ENCODE peak calls at places on chromosomes 3 and 15, in five cellular contexts. U is esophagus muscularis mucosa, Z is transverse colon, X is GM12878, C is sigmoid colon. F is an unnamed sample.

GRCh38 chr3:141452045-141452444 is 34.8 kb upstream of the RASA2 start:
- DNase-seq in U (no peak), Z (no peak), X (peak; percentile 80), C (no peak), F (peak; percentile 42)

GRCh38 chr15:86231864-86232801 is 152.5 kb downstream of the AGBL1 start:
- DNase-seq in U (no peak), Z (peak; percentile 17), X (no peak), C (no peak), F (peak; percentile 7)

GRCh38 chr15:65412556-65412955 is 10.2 kb downstream of the IGDCC4 start:
- DNase-seq in U (no peak), Z (no peak), X (no peak), C (no peak), F (no peak)

GRCh38 chr3:11346416-11346815 is 74.2 kb downstream of the ATG7 start:
- DNase-seq in U (no peak), Z (no peak), X (no peak), C (no peak), F (no peak)

GRCh38 chr3:139772539-139773500 is 95.0 kb upstream of the NMNAT3 start:
- DNase-seq in U (peak; percentile 26), Z (no peak), X (no peak), C (no peak), F (no peak)

GRCh38 chr3:8371085-8371551 is 130.5 kb upstream of the LMCD1 start:
- DNase-seq in U (no peak), Z (no peak), X (no peak), C (no peak), F (no peak)

GRCh38 chr3:130658666-130659065 is 88.0 kb downstream of the PIK3R4 start:
- DNase-seq in U (no peak), Z (no peak), X (no peak), C (no peak), F (no peak)

GRCh38 chr3:194809382-194809781 is 123.7 kb downstream of the FAM43A start:
- DNase-seq in U (no peak), Z (no peak), X (no peak), C (no peak), F (no peak)

GRCh38 chr3:140186421-140186920 is 251.5 kb downstream of the CLSTN2 start:
- DNase-seq in U (peak; percentile 34), Z (no peak), X (no peak), C (no peak), F (no peak)

GRCh38 chr15:63133786-63134185 is 12.1 kb downstream of the LACTB start:
- DNase-seq in U (no peak), Z (no peak), X (no peak), C (no peak), F (no peak)

GRCh38 chr3:48614044-48614443 is 4.6 kb upstream of the UQCRC1 start:
- DNase-seq in U (no peak), Z (no peak), X (no peak), C (no peak), F (no peak)

GRCh38 chr15:83365370-83365938 is 81.0 kb upstream of the BNC1 start:
- DNase-seq in U (no peak), Z (peak; percentile 9), X (no peak), C (no peak), F (peak; percentile 50)

GRCh38 chr15:60414016-60414682 is 16.4 kb upstream of the ANXA2 start:
- DNase-seq in U (no peak), Z (no peak), X (no peak), C (no peak), F (no peak)

GRCh38 chr3:162569314-162569713 is 1072.7 kb downstream of the OTOL1 start:
- DNase-seq in U (no peak), Z (no peak), X (no peak), C (no peak), F (no peak)

GRCh38 chr15:100786901-100787566 is 92.6 kb upstream of the ALDH1A3 start:
- DNase-seq in U (peak; percentile 81), Z (no peak), X (no peak), C (no peak), F (peak; percentile 9)

GRCh38 chr3:24156466-24156865 is 211.4 kb downstream of the NR1D2 start:
- DNase-seq in U (no peak), Z (no peak), X (no peak), C (no peak), F (no peak)

DNA sequence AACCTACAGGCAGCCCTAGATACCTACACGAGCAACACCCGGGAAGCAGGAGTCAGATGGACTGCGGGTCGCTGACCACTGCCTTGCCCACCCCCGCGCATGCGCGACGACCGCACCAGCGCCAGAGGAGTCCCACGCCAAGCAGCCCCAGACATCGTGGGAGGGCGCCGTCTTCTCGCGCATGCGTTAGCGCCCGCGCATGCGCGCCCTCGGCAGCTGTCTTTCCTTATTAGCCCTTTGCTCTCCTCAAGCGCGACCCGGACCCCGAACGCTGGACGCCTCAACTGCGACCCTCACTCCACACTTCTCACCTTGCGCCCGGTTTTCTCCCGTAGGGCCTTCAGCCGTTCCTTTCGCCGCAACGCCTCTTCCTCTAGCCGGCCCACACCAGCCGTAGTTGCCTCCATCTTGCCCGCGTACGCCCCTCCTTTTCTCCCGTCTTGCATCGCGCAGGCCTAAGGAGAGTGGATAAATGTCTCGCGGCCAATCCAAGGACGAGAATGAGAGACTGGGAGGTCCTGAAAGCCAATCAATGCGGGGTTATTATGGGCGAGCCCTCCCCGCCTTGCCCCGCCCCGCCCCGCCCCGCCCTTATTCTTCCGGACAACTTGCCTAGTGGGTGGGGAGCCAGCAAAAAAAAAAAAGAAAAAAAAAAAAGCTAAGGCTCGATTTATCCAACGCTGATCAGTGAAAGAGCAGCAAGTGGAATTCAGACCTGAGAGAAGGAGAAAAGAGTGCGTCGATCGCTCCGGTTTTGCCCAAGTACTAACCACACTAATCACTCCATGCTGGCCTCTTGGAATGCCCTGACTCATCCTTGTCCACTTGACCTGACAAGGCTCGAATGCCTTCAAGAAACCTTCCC is at the start of gene CCDC12:
- DNase-seq in U (peak; percentile 99), Z (peak; percentile 96), X (peak; percentile 94), C (peak; percentile 99), F (peak; percentile 89)
- TF ChIP-seq POLR2A in U (peak; percentile 81), Z (peak; percentile 89), X (peak; percentile 94), C (peak; percentile 95), F (peak; percentile 46)

DNA sequence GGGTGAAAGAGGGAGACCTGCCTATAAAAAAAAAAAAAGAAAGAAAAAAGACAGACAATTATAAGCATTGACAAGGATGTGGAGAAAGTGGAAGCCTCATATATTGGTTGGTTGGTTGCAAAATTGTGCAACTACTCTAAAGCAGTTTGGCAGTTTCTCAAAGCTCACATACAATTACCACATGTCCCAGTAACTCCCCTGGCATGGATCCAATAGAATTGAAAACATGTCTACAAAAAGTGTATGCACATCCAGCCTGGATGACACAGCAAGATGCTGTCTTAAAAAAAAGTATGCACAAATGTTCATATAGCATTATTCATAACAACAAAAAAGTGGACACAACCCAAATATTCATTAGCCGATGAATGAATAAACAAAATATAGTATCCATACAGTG is 19.5 kb downstream of the SETMAR start:
- DNase-seq in U (no peak), Z (no peak), X (no peak), C (no peak), F (no peak)
- TF ChIP-seq EP300 in U (no peak), Z (no peak), X (no peak), C (no peak), F (peak; percentile 21)

DNA sequence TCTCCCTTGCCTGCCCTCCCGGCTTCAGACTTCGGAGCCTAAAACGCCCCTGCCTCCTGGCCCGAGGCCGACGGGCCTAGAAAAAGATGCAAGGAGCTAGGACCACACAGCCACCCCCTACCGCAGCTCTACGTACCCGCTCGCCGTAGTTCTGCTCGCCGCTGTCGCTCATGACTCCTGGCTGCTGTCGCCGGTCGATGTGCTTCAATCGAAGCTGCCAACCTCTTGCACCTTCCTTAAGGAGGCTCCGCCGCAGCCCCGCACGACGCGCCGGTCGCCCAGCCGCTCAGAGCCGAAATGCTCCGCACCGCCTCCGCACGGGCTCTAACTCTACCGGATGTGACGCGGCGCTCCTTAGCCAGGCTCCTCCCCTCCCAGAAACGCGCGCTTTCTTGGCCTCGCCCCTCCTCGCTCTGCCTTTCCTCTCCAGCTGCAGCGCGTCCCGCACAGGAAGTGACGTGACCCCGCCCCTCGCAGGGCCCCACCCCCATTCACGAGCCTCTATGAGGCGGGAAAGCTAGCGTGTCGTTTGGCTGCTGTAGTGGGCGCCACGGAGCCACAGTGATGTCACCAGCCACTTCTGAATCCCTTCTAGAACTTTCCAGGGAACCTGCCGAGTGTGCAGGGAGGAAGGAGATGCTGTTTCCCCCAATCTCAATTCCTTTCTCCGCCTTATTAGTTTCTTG is at the start of gene TRA2B:
- DNase-seq in U (peak; percentile 100), Z (peak; percentile 99), X (peak; percentile 90), C (peak; percentile 100), F (peak; percentile 97)
- TF ChIP-seq POLR2A in U (peak; percentile 100), Z (peak; percentile 100), X (peak; percentile 100), C (peak; percentile 100), F (peak; percentile 100)

GRCh38 chr3:173006006-173006405 is 135.0 kb downstream of the SPATA16 start:
- DNase-seq in U (no peak), Z (no peak), X (no peak), C (no peak), F (no peak)
- TF ChIP-seq EP300 in U (no peak), Z (no peak), X (no peak), C (no peak), F (no peak)

GRCh38 chr3:111773484-111773883 is 85.6 kb upstream of the PHLDB2 start:
- DNase-seq in U (no peak), Z (no peak), X (no peak), C (no peak), F (no peak)
- TF ChIP-seq POLR2A in U (no peak), Z (no peak), X (no peak), C (no peak), F (no peak)

GRCh38 chr15:67720556-67721175 is 104.6 kb upstream of the SKOR1 start:
- DNase-seq in U (no peak), Z (no peak), X (no peak), C (no peak), F (no peak)

GRCh38 chr15:67717776-67718175 is 107.5 kb upstream of the SKOR1 start:
- DNase-seq in U (no peak), Z (no peak), X (no peak), C (no peak), F (no peak)

GRCh38 chr15:67719330-67719959 is 105.9 kb upstream of the SKOR1 start:
- DNase-seq in U (no peak), Z (no peak), X (no peak), C (no peak), F (no peak)

GRCh38 chr15:67715166-67715565 is 110.1 kb upstream of the SKOR1 start:
- DNase-seq in U (no peak), Z (no peak), X (no peak), C (no peak), F (no peak)

DNA sequence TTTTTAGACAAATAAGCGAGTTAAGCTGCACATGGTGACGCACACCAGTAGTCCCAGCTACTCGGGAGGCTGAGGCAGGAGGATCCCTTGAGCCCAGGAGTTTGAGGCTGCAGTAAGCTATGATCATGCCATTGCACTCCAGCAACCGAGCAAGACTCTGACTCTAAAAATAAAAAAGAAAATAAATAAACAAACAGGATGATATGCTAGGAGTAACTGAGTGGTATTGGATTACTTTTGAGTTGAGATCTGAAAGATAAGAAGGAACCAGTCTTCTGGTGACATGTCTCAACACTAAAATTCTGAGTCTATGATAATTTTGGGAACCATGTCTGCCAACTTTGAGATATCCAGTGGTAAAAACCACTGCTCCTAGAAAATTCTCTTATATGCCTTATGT is 109.1 kb upstream of the SKOR1 start:
- DNase-seq in U (no peak), Z (no peak), X (no peak), C (no peak), F (no peak)
- TF ChIP-seq EP300 in U (no peak), Z (no peak), X (no peak), C (no peak), F (no peak)